ENCODE peak calls at places on chromosomes 3 and 15, in seven cellular contexts. V is GM12865, M is nephron progenitor cell, N is cardiac muscle cell, S is heart right ventricle, E is WTC11, Z is AG04450. O is an unnamed sample.

GRCh38 chr3:140914384-140914945 is 27.2 kb upstream of the SLC25A36 start:
- DNase-seq in Z (no peak), S (no peak), N (no peak), V (no peak), E (no peak), M (no peak), O (no peak)

GRCh38 chr3:98188553-98188952 is 22.1 kb downstream of the OR5H15 start:
- DNase-seq in Z (no peak), N (peak; percentile 1), M (no peak), S (no peak), E (no peak), V (peak; percentile 56), O (no peak)

GRCh38 chr3:58009026-58009748 is 965 bp downstream of the FLNB start:
- DNase-seq in M (peak; percentile 30), S (no peak), N (no peak), E (peak; percentile 49), Z (no peak), V (peak; percentile 27), O (no peak)

GRCh38 chr15:53811530-53811929 is 52.1 kb upstream of the WDR72 start:
- DNase-seq in S (no peak), E (no peak), N (no peak), V (peak; percentile 51), Z (no peak), M (no peak), O (no peak)

GRCh38 chr15:45762726-45763125 is 127.9 kb downstream of the SQOR start:
- DNase-seq in M (no peak), N (no peak), Z (no peak), E (no peak), V (no peak), S (no peak), O (no peak)

GRCh38 chr15:98683821-98684220 is 35.5 kb downstream of the IGF1R start:
- DNase-seq in N (no peak), S (no peak), V (no peak), E (no peak), Z (no peak), M (no peak), O (no peak)

GRCh38 chr3:134002326-134002725 is 27.4 kb downstream of the SLCO2A1 start:
- DNase-seq in S (no peak), E (no peak), N (no peak), M (no peak), V (no peak), Z (peak; percentile 10), O (no peak)

GRCh38 chr3:59879033-59879655 is 829.3 kb upstream of the CFAP20DC start:
- DNase-seq in V (no peak), Z (no peak), E (no peak), S (no peak), N (no peak), M (no peak), O (no peak)

GRCh38 chr15:25805006-25805405 is 58.1 kb downstream of the ATP10A start:
- DNase-seq in N (no peak), S (no peak), Z (no peak), V (no peak), M (no peak), E (no peak), O (no peak)

GRCh38 chr3:70824785-70825184 is 512.3 kb upstream of the MDFIC2 start:
- DNase-seq in V (no peak), S (no peak), M (no peak), E (no peak), N (no peak), Z (peak; percentile 53), O (no peak)

GRCh38 chr3:135197246-135197645 is 402.2 kb downstream of the EPHB1 start:
- DNase-seq in S (no peak), V (peak; percentile 32), Z (no peak), E (no peak), M (no peak), N (no peak), O (no peak)

GRCh38 chr3:167978486-167978885 is 117.2 kb downstream of the GOLIM4 start:
- DNase-seq in V (no peak), M (no peak), Z (no peak), E (no peak), S (no peak), N (no peak), O (no peak)

GRCh38 chr3:126124148-126124868 is 40.4 kb upstream of the SLC41A3 start:
- DNase-seq in M (no peak), Z (no peak), S (peak; percentile 1), N (no peak), V (no peak), E (peak; percentile 49), O (no peak)

GRCh38 chr15:64092864-64093626 is 593 bp downstream of the CIAO2A start:
- DNase-seq in S (peak; percentile 50), E (peak; percentile 44), N (peak; percentile 51), V (peak; percentile 86), Z (no peak), M (peak; percentile 36), O (peak; percentile 45)

GRCh38 chr3:61913657-61914056 is 352.3 kb downstream of the PTPRG start:
- DNase-seq in S (no peak), N (no peak), M (no peak), Z (no peak), V (no peak), E (no peak), O (no peak)

GRCh38 chr3:171703144-171703543 is 107.1 kb downstream of the PLD1 start:
- DNase-seq in V (no peak), Z (no peak), N (no peak), M (no peak), E (no peak), S (no peak), O (no peak)

GRCh38 chr3:196207159-196207832 is 3.9 kb downstream of the ZDHHC19 start:
- DNase-seq in S (no peak), N (peak; percentile 57), V (peak; percentile 30), E (no peak), Z (no peak), M (peak; percentile 52), O (peak; percentile 42)

GRCh38 chr3:45771166-45771775 is 25.1 kb downstream of the SLC6A20 start:
- DNase-seq in Z (no peak), N (no peak), M (no peak), V (no peak), E (no peak), S (no peak), O (no peak)

GRCh38 chr15:78368115-78368514 is 28.0 kb downstream of the CRABP1 start:
- DNase-seq in M (no peak), Z (no peak), N (no peak), V (no peak), S (no peak), E (no peak), O (no peak)

GRCh38 chr3:173465112-173465511 is 67.6 kb downstream of the NLGN1 start:
- DNase-seq in E (no peak), N (no peak), M (no peak), Z (no peak), S (no peak), V (no peak), O (no peak)

GRCh38 chr15:77830041-77830440 is 197.3 kb upstream of the LINGO1 start:
- DNase-seq in Z (no peak), V (no peak), E (no peak), S (no peak), N (no peak), M (no peak), O (no peak)

GRCh38 chr3:78728406-78729145 is 1039.2 kb downstream of the ROBO1 start:
- DNase-seq in N (peak; percentile 43), E (no peak), Z (no peak), S (peak; percentile 52), V (peak; percentile 33), M (no peak), O (peak; percentile 65)

GRCh38 chr3:43759297-43759782 is 68.6 kb downstream of the ABHD5 start:
- DNase-seq in N (peak; percentile 54), S (peak; percentile 22), V (peak; percentile 5), M (peak; percentile 40), Z (no peak), E (peak; percentile 15), O (no peak)

GRCh38 chr3:66431494-66431893 is 69.3 kb downstream of the LRIG1 start:
- DNase-seq in S (no peak), E (no peak), M (no peak), N (no peak), Z (no peak), V (no peak), O (no peak)

DNA sequence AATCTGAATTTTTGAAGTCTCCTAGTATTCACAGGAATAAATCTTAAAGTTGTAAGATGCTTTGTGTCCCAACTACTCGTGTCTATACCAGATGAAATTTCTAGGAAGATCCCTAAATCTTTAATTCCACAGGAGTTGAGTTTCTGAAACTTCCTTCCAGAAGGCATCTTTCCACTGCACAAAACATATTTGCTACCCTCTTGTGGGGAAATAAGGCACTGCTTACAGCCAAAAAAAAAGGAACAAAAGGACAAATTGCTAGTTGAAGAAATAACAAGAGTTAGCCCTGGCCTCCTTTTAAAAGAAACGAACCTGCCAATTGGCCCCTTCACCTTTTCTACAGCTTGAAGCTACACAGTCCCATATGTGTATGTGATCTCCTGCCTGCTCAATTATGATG is 54.0 kb downstream of the TAFA4 start:
- DNase-seq in M (no peak), E (no peak), N (peak; percentile 28), S (no peak), V (no peak), Z (no peak), O (no peak)
- TF ChIP-seq CTCF in M (peak; percentile 74), E (peak; percentile 36), N (peak; percentile 62), S (peak; percentile 20), V (peak; percentile 27), Z (peak; percentile 75), O (peak; percentile 73)

GRCh38 chr3:12230406-12230805 is 58.5 kb upstream of the PPARG start:
- DNase-seq in V (no peak), Z (no peak), S (no peak), N (no peak), E (no peak), M (no peak), O (no peak)
- TF ChIP-seq CTCF in V (no peak), Z (peak; percentile 3), S (no peak), N (no peak), E (no peak), M (no peak), O (no peak)

GRCh38 chr3:118671192-118671591 is 363.5 kb downstream of the IGSF11 start:
- DNase-seq in V (no peak), M (no peak), E (no peak), N (no peak), Z (no peak), S (no peak), O (no peak)
- TF ChIP-seq CTCF in V (no peak), M (no peak), E (no peak), N (no peak), Z (no peak), S (no peak), O (no peak)

DNA sequence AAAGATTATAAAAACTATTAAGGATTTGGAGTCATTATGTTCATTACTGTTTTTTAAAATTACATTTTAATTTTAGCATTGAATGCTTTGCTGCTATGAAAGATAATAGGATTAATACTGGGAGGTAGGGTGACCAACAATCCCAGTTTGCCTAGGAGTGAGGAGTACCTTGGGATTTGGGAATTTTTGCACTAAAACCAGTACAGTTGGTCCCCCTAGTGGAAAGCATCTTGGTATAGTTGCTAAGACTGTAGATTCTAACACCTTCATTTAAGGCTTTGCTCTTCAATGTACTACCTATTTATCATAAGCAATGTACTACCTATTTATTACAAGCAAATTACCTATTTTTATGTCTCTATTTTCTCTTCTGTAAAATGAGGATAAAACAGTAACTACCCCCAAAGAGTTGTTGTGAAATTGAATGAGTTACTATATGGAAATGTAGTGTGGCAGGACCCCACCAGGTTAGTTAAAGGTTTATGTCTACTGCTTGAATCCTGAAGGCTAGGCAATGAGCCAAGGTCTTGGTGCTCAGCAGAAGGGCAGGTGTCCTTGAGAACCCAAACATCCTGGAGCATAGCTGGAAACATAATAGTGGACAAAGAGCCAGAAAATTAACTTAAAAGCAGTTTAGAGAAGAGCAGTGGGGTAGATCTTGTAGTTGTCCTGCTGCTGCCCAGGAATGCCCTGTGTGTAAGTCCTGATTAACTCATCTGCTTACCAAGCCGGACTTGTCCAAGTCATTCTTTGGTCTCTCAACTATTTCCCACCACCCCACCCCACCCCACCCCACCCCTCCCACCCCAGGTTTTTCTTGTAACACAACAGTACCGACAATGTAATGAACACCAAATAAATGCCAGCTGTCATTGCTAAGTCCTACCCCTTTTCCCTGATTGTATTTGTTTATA is 49.2 kb upstream of the NMD3 start:
- DNase-seq in M (no peak), E (no peak), V (no peak), S (no peak), N (no peak), Z (no peak), O (no peak)
- TF ChIP-seq CTCF in M (no peak), E (peak; percentile 10), V (no peak), S (no peak), N (peak; percentile 39), Z (peak; percentile 21), O (no peak)